ENCODE peak calls at places on chromosomes 16 and 17, in six cellular contexts. W is LHCN-M2, B is tibial nerve, I is nephron progenitor cell, D is neural progenitor cell, L is body of pancreas. C is an unnamed sample.

GRCh38 chr17:27982688-27983087 is 59.8 kb upstream of the NLK start:
- DNase-seq in W (no peak), B (no peak), I (no peak), D (no peak), L (no peak), C (no peak)

GRCh38 chr17:7626307-7626706 is 1.3 kb downstream of the SAT2 start:
- DNase-seq in W (no peak), B (no peak), I (no peak), D (no peak), L (no peak), C (no peak)

GRCh38 chr17:33778505-33779398 is 476.3 kb upstream of the CCL2 start:
- DNase-seq in W (peak), B (peak), I (peak), D (peak), L (peak), C (peak)

GRCh38 chr17:2996208-2996855 is 67.1 kb downstream of the OR1D5 start:
- DNase-seq in W (no peak), B (peak), I (no peak), D (no peak), L (peak), C (no peak)

GRCh38 chr16:49454426-49455180 is 81.0 kb downstream of the C16orf78 start:
- DNase-seq in W (no peak), B (no peak), I (no peak), D (no peak), L (no peak), C (no peak)

GRCh38 chr16:85650864-85651811 is 37.6 kb downstream of the GINS2 start:
- DNase-seq in W (no peak), B (no peak), I (no peak), D (peak), L (peak), C (no peak)

GRCh38 chr16:89460556-89460955 is 29.8 kb downstream of the ANKRD11 start:
- DNase-seq in W (no peak), B (no peak), I (no peak), D (no peak), L (no peak), C (no peak)

GRCh38 chr17:17810374-17811248 is 26.2 kb downstream of the SREBF1 start:
- DNase-seq in W (no peak), B (peak), I (peak), D (peak), L (no peak), C (no peak)

GRCh38 chr17:83053779-83054451 is 25.5 kb upstream of the METRNL start:
- DNase-seq in W (no peak), B (peak), I (no peak), D (no peak), L (no peak), C (no peak)